ENCODE peak calls at places on chromosomes 3 and 15, in ten cellular contexts. One of them, this sample, is unnamed.

GRCh38 chr3:134258761-134259347 is 8.2 kb upstream of the RYK start:
- DNase-seq in pancreas: no peak
- DNase-seq in cardiac fibroblast: peak; percentile 54
- DNase-seq in fibroblast of mammary gland: peak; percentile 34
- DNase-seq in esophagus muscularis mucosa: no peak
- DNase-seq in mesendoderm: no peak
- DNase-seq in GM12865: no peak
- DNase-seq in colonic mucosa: no peak
- DNase-seq in heart right ventricle: no peak
- DNase-seq in Caco-2: no peak
- DNase-seq in this sample: no peak

GRCh38 chr15:41024141-41024540 is 70.9 kb downstream of the CHAC1 start:
- DNase-seq in pancreas: no peak
- DNase-seq in cardiac fibroblast: peak; percentile 90
- DNase-seq in fibroblast of mammary gland: peak; percentile 66
- DNase-seq in esophagus muscularis mucosa: no peak
- DNase-seq in mesendoderm: no peak
- DNase-seq in GM12865: no peak
- DNase-seq in colonic mucosa: no peak
- DNase-seq in heart right ventricle: no peak
- DNase-seq in Caco-2: no peak
- DNase-seq in this sample: no peak

GRCh38 chr15:39942101-39942752 is 8.3 kb downstream of the EIF2AK4 start:
- DNase-seq in pancreas: no peak
- DNase-seq in cardiac fibroblast: peak; percentile 65
- DNase-seq in fibroblast of mammary gland: peak; percentile 79
- DNase-seq in esophagus muscularis mucosa: no peak
- DNase-seq in mesendoderm: peak; percentile 79
- DNase-seq in GM12865: no peak
- DNase-seq in colonic mucosa: no peak
- DNase-seq in heart right ventricle: no peak
- DNase-seq in Caco-2: no peak
- DNase-seq in this sample: no peak

GRCh38 chr3:99330924-99331532 is 307.4 kb upstream of the COL8A1 start:
- DNase-seq in pancreas: no peak
- DNase-seq in cardiac fibroblast: peak; percentile 33
- DNase-seq in fibroblast of mammary gland: no peak
- DNase-seq in esophagus muscularis mucosa: no peak
- DNase-seq in mesendoderm: no peak
- DNase-seq in GM12865: no peak
- DNase-seq in colonic mucosa: no peak
- DNase-seq in heart right ventricle: no peak
- DNase-seq in Caco-2: no peak
- DNase-seq in this sample: no peak

GRCh38 chr3:171058058-171058457 is 31.5 kb upstream of the SLC2A2 start:
- DNase-seq in pancreas: no peak
- DNase-seq in cardiac fibroblast: peak; percentile 85
- DNase-seq in fibroblast of mammary gland: peak; percentile 77
- DNase-seq in esophagus muscularis mucosa: no peak
- DNase-seq in mesendoderm: no peak
- DNase-seq in GM12865: no peak
- DNase-seq in colonic mucosa: no peak
- DNase-seq in heart right ventricle: no peak
- DNase-seq in Caco-2: no peak
- DNase-seq in this sample: no peak

GRCh38 chr3:7095116-7095515 is 234.2 kb downstream of the GRM7 start:
- DNase-seq in pancreas: no peak
- DNase-seq in cardiac fibroblast: no peak
- DNase-seq in fibroblast of mammary gland: no peak
- DNase-seq in esophagus muscularis mucosa: no peak
- DNase-seq in mesendoderm: no peak
- DNase-seq in GM12865: no peak
- DNase-seq in colonic mucosa: no peak
- DNase-seq in heart right ventricle: no peak
- DNase-seq in Caco-2: no peak
- DNase-seq in this sample: no peak

GRCh38 chr15:52463638-52464037 is 65.0 kb downstream of the MYO5A start:
- DNase-seq in pancreas: no peak
- DNase-seq in cardiac fibroblast: peak; percentile 39
- DNase-seq in fibroblast of mammary gland: peak; percentile 46
- DNase-seq in esophagus muscularis mucosa: no peak
- DNase-seq in mesendoderm: no peak
- DNase-seq in GM12865: peak; percentile 36
- DNase-seq in colonic mucosa: no peak
- DNase-seq in heart right ventricle: no peak
- DNase-seq in Caco-2: no peak
- DNase-seq in this sample: no peak

GRCh38 chr3:65867463-65868210 is 171.1 kb downstream of the MAGI1 start:
- DNase-seq in pancreas: no peak
- DNase-seq in cardiac fibroblast: no peak
- DNase-seq in fibroblast of mammary gland: no peak
- DNase-seq in esophagus muscularis mucosa: no peak
- DNase-seq in mesendoderm: no peak
- DNase-seq in GM12865: no peak
- DNase-seq in colonic mucosa: no peak
- DNase-seq in heart right ventricle: no peak
- DNase-seq in Caco-2: no peak
- DNase-seq in this sample: no peak

GRCh38 chr3:71166366-71166765 is 417.2 kb downstream of the FOXP1 start:
- DNase-seq in pancreas: no peak
- DNase-seq in cardiac fibroblast: no peak
- DNase-seq in fibroblast of mammary gland: no peak
- DNase-seq in esophagus muscularis mucosa: no peak
- DNase-seq in mesendoderm: no peak
- DNase-seq in GM12865: no peak
- DNase-seq in colonic mucosa: no peak
- DNase-seq in heart right ventricle: no peak
- DNase-seq in Caco-2: no peak
- DNase-seq in this sample: no peak

GRCh38 chr3:31421280-31422048 is 111.3 kb upstream of the STT3B start:
- DNase-seq in pancreas: no peak
- DNase-seq in cardiac fibroblast: no peak
- DNase-seq in fibroblast of mammary gland: no peak
- DNase-seq in esophagus muscularis mucosa: no peak
- DNase-seq in mesendoderm: peak; percentile 29
- DNase-seq in GM12865: peak; percentile 64
- DNase-seq in colonic mucosa: no peak
- DNase-seq in heart right ventricle: no peak
- DNase-seq in Caco-2: no peak
- DNase-seq in this sample: no peak

DNA sequence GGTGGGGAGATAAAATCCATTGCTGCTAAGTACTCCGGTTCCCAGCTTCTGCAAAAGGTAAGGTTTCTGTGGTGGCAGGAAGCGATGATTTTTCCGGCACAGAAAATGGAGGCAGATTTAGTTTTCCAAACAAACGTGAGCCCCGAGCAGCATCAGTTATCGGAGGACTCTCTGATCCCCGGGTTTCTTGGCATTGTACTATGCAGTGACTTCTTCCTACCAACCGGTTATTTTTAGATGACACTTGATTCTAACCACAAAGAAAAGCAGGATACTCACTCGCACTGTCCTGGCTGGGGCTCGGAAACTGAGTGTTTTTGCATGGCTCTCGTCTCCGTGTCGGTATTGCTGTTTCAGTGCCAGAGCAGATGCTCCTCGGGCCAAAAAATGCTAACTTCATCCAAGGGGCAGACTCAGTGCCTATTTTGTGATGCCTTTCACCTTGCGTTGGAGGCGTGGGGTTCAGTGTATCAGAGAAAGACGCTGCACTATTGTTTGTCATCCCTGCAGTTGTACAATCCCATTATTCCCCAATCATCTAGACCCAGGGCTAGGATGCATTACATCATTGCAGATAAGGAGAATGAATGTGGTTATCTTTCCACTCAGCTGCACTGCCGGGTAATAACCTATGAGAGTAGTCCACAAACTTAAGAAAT is 1.3 kb downstream of the CACNA2D3 start:
- DNase-seq in pancreas: no peak
- DNase-seq in cardiac fibroblast: peak; percentile 3
- DNase-seq in fibroblast of mammary gland: no peak
- DNase-seq in esophagus muscularis mucosa: peak; percentile 91
- DNase-seq in mesendoderm: no peak
- DNase-seq in GM12865: no peak
- DNase-seq in colonic mucosa: no peak
- DNase-seq in heart right ventricle: no peak
- DNase-seq in Caco-2: no peak
- DNase-seq in this sample: no peak
- H3K4me3 ChIP-seq in pancreas: no peak overlapping the region
- H3K4me3 ChIP-seq in cardiac fibroblast: no peak overlapping the region
- H3K4me3 ChIP-seq in fibroblast of mammary gland: no peak overlapping the region
- H3K4me3 ChIP-seq in esophagus muscularis mucosa: peak overlapping the region; percentile 74
- H3K4me3 ChIP-seq in mesendoderm: no peak overlapping the region
- H3K4me3 ChIP-seq in GM12865: no peak overlapping the region
- H3K4me3 ChIP-seq in colonic mucosa: no peak overlapping the region
- H3K4me3 ChIP-seq in heart right ventricle: peak overlapping the region; percentile 52
- H3K4me3 ChIP-seq in Caco-2: no peak overlapping the region
- H3K4me3 ChIP-seq in this sample: no peak overlapping the region

DNA sequence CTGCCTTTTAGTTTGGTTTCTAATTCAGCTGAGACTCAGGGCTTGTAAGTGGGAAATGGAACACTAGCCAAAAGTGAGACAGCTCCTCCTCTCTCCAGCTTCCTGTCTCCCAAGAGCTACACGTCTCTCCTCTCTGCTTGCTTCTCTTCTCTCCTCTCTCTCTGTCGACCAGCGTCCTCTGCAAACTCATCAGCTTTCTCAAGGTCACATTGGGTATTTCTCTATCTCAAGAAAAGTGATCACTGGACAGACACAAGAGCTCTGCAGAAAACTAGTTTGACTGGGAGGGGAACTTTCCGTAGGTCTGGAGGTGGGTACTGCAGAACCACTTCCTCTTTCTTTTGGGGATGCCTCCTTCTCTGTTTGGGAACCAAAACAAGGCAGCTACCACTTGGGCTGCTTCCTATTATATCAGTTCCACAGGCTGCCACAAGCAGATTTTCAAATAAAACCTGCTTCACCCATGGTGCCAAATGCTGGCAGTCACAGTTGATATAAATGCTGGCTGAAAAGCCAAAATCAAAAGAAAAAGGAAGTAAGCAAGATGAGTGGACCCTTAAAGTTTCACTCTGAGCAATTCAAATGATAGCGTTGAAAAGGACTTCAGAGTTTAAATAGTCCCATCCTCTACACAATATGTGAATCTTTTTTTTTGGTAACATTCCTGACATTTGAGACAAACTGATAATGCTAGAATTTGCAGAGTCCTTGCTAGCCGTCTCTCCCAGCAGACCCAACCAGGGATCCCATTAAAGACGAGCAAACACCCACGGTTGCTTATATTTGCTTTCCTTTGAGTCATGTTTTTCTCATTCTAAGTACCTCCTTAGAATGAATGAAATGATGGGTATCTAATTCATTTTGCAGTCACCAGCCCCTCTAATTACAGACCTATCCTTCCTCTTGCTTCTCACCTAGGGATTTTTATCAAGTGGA is 7.2 kb upstream of the DYNC1LI1 start:
- DNase-seq in pancreas: no peak
- DNase-seq in cardiac fibroblast: peak; percentile 59
- DNase-seq in fibroblast of mammary gland: peak; percentile 61
- DNase-seq in esophagus muscularis mucosa: no peak
- DNase-seq in mesendoderm: no peak
- DNase-seq in GM12865: peak; percentile 83
- DNase-seq in colonic mucosa: no peak
- DNase-seq in heart right ventricle: no peak
- DNase-seq in Caco-2: no peak
- DNase-seq in this sample: no peak
- H3K4me3 ChIP-seq in pancreas: no peak overlapping the region
- H3K4me3 ChIP-seq in cardiac fibroblast: peak overlapping the region; percentile 18
- H3K4me3 ChIP-seq in fibroblast of mammary gland: no peak overlapping the region
- H3K4me3 ChIP-seq in esophagus muscularis mucosa: peak overlapping the region; percentile 19
- H3K4me3 ChIP-seq in mesendoderm: no peak overlapping the region
- H3K4me3 ChIP-seq in GM12865: peak overlapping the region; percentile 35
- H3K4me3 ChIP-seq in colonic mucosa: no peak overlapping the region
- H3K4me3 ChIP-seq in heart right ventricle: peak overlapping the region; percentile 4
- H3K4me3 ChIP-seq in Caco-2: no peak overlapping the region
- H3K4me3 ChIP-seq in this sample: no peak overlapping the region

DNA sequence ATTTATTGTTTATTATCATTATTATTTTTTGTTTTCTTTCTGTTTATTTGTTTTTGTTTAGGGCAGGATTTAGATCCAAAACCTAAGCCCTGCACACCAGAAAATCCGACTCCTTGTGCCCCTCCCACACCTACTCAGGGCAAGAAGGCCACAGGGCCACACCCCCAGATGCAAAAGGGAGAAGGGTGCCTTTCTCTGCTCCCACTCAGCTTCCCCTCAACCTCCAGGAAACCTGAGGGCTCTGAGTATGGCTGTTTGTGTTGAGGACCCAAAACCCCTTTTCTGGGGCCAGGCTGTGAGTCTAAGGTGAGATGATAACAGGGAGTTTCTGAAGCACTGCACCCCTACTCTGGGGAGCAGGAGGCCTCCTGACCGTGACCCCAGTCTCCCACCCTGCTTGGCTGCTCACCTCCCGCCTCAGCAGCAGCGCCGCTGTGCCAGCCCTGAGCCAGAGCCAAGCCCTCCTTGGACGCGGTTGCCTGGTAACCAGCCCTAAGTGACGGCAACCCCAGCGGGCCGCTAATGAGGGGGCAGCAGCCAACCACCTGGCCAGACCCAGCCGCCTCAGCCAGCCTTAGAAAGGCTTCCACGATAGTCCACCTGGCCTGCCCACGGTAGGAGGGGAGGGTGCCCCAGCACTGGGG is 6.4 kb upstream of the C15orf39 start:
- DNase-seq in pancreas: no peak
- DNase-seq in cardiac fibroblast: no peak
- DNase-seq in fibroblast of mammary gland: no peak
- DNase-seq in esophagus muscularis mucosa: no peak
- DNase-seq in mesendoderm: peak; percentile 81
- DNase-seq in GM12865: no peak
- DNase-seq in colonic mucosa: no peak
- DNase-seq in heart right ventricle: peak; percentile 63
- DNase-seq in Caco-2: no peak
- DNase-seq in this sample: no peak
- H3K4me3 ChIP-seq in pancreas: no peak overlapping the region
- H3K4me3 ChIP-seq in cardiac fibroblast: no peak overlapping the region
- H3K4me3 ChIP-seq in fibroblast of mammary gland: no peak overlapping the region
- H3K4me3 ChIP-seq in esophagus muscularis mucosa: no peak overlapping the region
- H3K4me3 ChIP-seq in mesendoderm: no peak overlapping the region
- H3K4me3 ChIP-seq in GM12865: no peak overlapping the region
- H3K4me3 ChIP-seq in colonic mucosa: no peak overlapping the region
- H3K4me3 ChIP-seq in heart right ventricle: no peak overlapping the region
- H3K4me3 ChIP-seq in Caco-2: no peak overlapping the region
- H3K4me3 ChIP-seq in this sample: no peak overlapping the region

DNA sequence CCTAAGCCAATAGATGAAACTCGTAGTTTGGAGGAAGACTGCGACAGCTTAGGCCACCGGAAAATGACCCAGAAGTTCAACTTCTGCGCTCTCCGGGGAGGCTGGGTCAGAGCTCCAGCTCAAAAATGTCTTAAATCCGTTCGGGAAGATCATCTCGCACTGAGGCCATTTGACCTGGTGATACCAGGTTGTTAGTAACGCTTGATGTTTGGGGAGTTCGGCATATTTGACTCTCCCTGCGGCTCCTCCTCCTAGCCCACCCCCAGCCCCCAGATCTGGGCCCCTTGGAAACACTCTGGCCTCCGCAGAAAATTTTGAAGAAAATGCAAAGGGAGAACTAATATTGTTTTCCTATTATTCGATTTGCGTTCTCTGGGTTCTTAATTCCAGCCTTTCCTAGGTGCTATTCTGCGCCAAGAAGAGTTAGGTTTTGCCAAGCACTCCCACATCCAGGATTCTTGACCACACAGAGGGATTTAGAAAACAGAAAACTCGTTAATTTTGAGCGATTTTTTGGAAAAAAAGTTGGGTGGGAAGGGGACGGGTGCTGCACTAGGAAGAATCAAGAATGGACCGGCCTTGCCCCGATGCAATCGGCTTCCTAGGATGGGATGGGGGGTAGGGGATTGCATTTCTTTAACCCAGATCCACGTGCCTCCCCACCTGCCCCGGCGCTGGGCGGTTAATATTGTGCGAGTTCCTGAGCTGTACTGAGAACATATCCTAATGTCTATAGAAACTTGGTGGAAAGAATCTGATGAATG is 50.0 kb downstream of the ZIC4 start:
- DNase-seq in pancreas: no peak
- DNase-seq in cardiac fibroblast: no peak
- DNase-seq in fibroblast of mammary gland: no peak
- DNase-seq in esophagus muscularis mucosa: no peak
- DNase-seq in mesendoderm: no peak
- DNase-seq in GM12865: no peak
- DNase-seq in colonic mucosa: no peak
- DNase-seq in heart right ventricle: no peak
- DNase-seq in Caco-2: no peak
- DNase-seq in this sample: no peak
- H3K4me3 ChIP-seq in pancreas: no peak overlapping the region
- H3K4me3 ChIP-seq in cardiac fibroblast: no peak overlapping the region
- H3K4me3 ChIP-seq in fibroblast of mammary gland: no peak overlapping the region
- H3K4me3 ChIP-seq in esophagus muscularis mucosa: no peak overlapping the region
- H3K4me3 ChIP-seq in mesendoderm: no peak overlapping the region
- H3K4me3 ChIP-seq in GM12865: no peak overlapping the region
- H3K4me3 ChIP-seq in colonic mucosa: no peak overlapping the region
- H3K4me3 ChIP-seq in heart right ventricle: no peak overlapping the region
- H3K4me3 ChIP-seq in Caco-2: no peak overlapping the region
- H3K4me3 ChIP-seq in this sample: no peak overlapping the region